ENCODE peak calls at places on chromosomes 12 and 14, in ten cellular contexts. A is fibroblast of gingiva; F is stimulated activated CD4-positive, alpha-beta T cell treated with anti-CD3 and anti-CD28 coated beads, Interleukin-1b, Interleukin-23, amount 100 ng/mL, for 24 hours; Y is AML-193; J is osteoblast; N is renal cortical epithelial cell; S is Caki2; V is activated gamma-delta T cell treated with anti-CD3 and anti-CD28 coated beads, Interleukin-2, amount 50 U/mL, for 16 hours; Q is GM12892; X is epithelial cell of esophagus. T is an unnamed sample.

GRCh38 chr14:103128631-103129300 is 5.5 kb downstream of the TNFAIP2 start:
- DNase-seq in N (no peak), X (peak), F (no peak), Q (no peak), S (no peak), Y (no peak), V (no peak), A (no peak), J (peak), T (no peak)

GRCh38 chr14:60323199-60323891 is 74.3 kb downstream of the PPM1A start:
- DNase-seq in X (no peak), A (no peak), N (no peak), V (no peak), Y (no peak), Q (no peak), J (no peak), S (no peak), F (no peak), T (no peak)

GRCh38 chr12:32644455-32644854 is 34.6 kb upstream of the DNM1L start:
- DNase-seq in S (no peak), X (no peak), Y (no peak), F (no peak), A (no peak), J (no peak), V (no peak), Q (no peak), N (no peak), T (no peak)

GRCh38 chr14:96863327-96863985 is 66.3 kb downstream of the VRK1 start:
- DNase-seq in Y (no peak), S (no peak), Q (no peak), A (no peak), X (no peak), N (peak), J (no peak), F (no peak), V (no peak), T (no peak)

GRCh38 chr12:6729186-6729585 is 5.3 kb downstream of the COPS7A start:
- DNase-seq in A (no peak), J (no peak), S (no peak), Q (no peak), X (no peak), Y (no peak), F (no peak), N (no peak), V (no peak), T (no peak)

GRCh38 chr12:52530905-52531304 is 10.7 kb upstream of the KRT5 start:
- DNase-seq in J (no peak), N (no peak), X (no peak), S (no peak), Y (no peak), A (no peak), F (no peak), V (no peak), Q (no peak), T (no peak)

GRCh38 chr14:89486961-89487360 is 69.9 kb upstream of the FOXN3 start:
- DNase-seq in A (peak), Q (no peak), Y (peak), V (no peak), X (no peak), F (no peak), N (no peak), S (no peak), J (no peak), T (no peak)

GRCh38 chr14:76421662-76422061 is 45.7 kb downstream of the ESRRB start:
- DNase-seq in J (no peak), V (no peak), N (no peak), F (no peak), X (no peak), Q (no peak), Y (no peak), S (no peak), A (no peak), T (no peak)

GRCh38 chr14:52706286-52706685 is 714 bp upstream of the PSMC6 start:
- DNase-seq in V (peak), X (peak), Q (no peak), Y (no peak), J (no peak), N (peak), F (peak), A (no peak), S (no peak), T (peak)

GRCh38 chr14:50967719-50968266 is 23.5 kb upstream of the PYGL start:
- DNase-seq in N (peak), S (no peak), Y (peak), A (no peak), F (no peak), Q (no peak), V (no peak), X (no peak), J (peak), T (no peak)

T was measured in NCI-H2029 treated with DMSO at 0.1 percent for 48 hours.